ENCODE peak calls at places on chromosome 3, in eight cellular contexts. T, J, Z, G, H, F, L and A are unnamed samples.

GRCh38 chr3:158094235-158094916 is 11.8 kb downstream of the SHOX2 start:
- DNase-seq in L (no peak), Z (no peak), H (no peak), J (no peak), G (no peak), F (no peak), T (peak), A (no peak)

GRCh38 chr3:65961733-65962132 is 77.0 kb downstream of the MAGI1 start:
- DNase-seq in Z (no peak), H (no peak), L (no peak), F (no peak), G (no peak), J (no peak), T (no peak), A (no peak)

GRCh38 chr3:54905230-54905888 is 22.5 kb downstream of the LRTM1 start:
- DNase-seq in F (no peak), G (peak), H (no peak), T (no peak), J (peak), Z (no peak), L (no peak), A (no peak)

GRCh38 chr3:100882571-100882981 is 110.6 kb downstream of the ABI3BP start:
- DNase-seq in J (peak), T (no peak), L (peak), F (peak), G (peak), Z (peak), H (no peak), A (no peak)

GRCh38 chr3:160001154-160001760 is 12.6 kb downstream of the IL12A start:
- DNase-seq in J (no peak), G (no peak), Z (no peak), L (no peak), H (no peak), T (no peak), F (no peak), A (no peak)

GRCh38 chr3:20930034-20930433 is 744.0 kb upstream of the SGO1 start:
- DNase-seq in T (peak), L (no peak), Z (peak), H (no peak), F (no peak), G (peak), J (peak), A (peak)

GRCh38 chr3:136042608-136043221 is 77.2 kb downstream of the PPP2R3A start:
- DNase-seq in Z (peak), F (peak), H (no peak), G (peak), L (peak), T (no peak), J (peak), A (peak)

GRCh38 chr3:124078978-124079911 is 87.3 kb upstream of the ROPN1 start:
- DNase-seq in J (peak), H (no peak), F (peak), G (peak), L (peak), Z (peak), T (peak), A (peak)

GRCh38 chr3:3160826-3161225 is 18.7 kb downstream of the CRBN start:
- DNase-seq in F (no peak), H (no peak), J (no peak), Z (no peak), G (no peak), T (no peak), L (no peak), A (peak)

GRCh38 chr3:143122608-143123352 is 3.2 kb downstream of the CHST2 start:
- DNase-seq in L (no peak), T (no peak), J (no peak), Z (no peak), G (no peak), H (no peak), F (no peak), A (no peak)

GRCh38 chr3:143120716-143121239 is 1.2 kb downstream of the CHST2 start:
- DNase-seq in F (peak), J (peak), H (no peak), T (peak), G (peak), L (peak), Z (peak), A (no peak)

GRCh38 chr3:143122089-143122430 is 2.5 kb downstream of the CHST2 start:
- DNase-seq in J (no peak), G (no peak), Z (no peak), H (no peak), F (no peak), T (no peak), L (no peak), A (no peak)

GRCh38 chr3:143119974-143120715 is 574 bp downstream of the CHST2 start:
- DNase-seq in G (no peak), H (no peak), T (peak), L (peak), F (no peak), Z (no peak), J (no peak), A (no peak)

DNA sequence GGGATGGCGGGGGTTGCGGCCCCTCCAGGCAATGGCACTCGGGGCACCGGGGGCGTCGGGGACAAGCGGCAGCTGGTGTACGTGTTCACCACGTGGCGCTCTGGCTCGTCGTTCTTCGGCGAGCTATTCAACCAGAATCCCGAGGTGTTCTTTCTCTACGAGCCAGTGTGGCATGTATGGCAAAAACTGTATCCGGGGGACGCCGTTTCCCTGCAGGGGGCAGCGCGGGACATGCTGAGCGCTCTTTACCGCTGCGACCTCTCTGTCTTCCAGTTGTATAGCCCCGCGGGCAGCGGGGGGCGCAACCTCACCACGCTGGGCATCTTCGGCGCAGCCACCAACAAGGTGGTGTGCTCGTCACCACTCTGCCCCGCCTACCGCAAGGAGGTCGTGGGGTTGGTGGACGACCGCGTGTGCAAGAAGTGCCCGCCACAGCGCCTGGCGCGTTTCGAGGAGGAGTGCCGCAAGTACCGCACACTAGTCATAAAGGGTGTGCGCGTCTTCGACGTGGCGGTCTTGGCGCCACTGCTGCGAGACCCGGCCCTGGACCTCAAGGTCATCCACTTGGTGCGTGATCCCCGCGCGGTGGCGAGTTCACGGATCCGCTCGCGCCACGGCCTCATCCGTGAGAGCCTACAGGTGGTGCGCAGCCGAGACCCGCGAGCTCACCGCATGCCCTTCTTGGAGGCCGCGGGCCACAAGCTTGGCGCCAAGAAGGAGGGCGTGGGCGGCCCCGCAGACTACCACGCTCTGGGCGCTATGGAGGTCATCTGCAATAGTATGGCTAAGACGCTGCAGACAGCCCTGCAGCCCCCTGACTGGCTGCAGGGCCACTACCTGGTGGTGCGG is 1.9 kb downstream of the CHST2 start:
- DNase-seq in Z (peak), J (peak), T (peak), F (peak), L (peak), G (peak), H (no peak), A (peak)
- TF ChIP-seq CTCF in Z (peak), J (peak), T (peak), F (peak), L (peak), G (peak), H (peak), A (peak)

GRCh38 chr3:14525685-14526631 is 14.2 kb downstream of the GRIP2 start:
- DNase-seq in H (no peak), F (peak), T (no peak), G (peak), L (no peak), J (peak), Z (peak), A (peak)

GRCh38 chr3:14524311-14524711 is 15.8 kb downstream of the GRIP2 start:
- DNase-seq in Z (no peak), T (no peak), G (peak), H (peak), F (no peak), J (no peak), L (no peak), A (no peak)

GRCh38 chr3:14523792-14524191 is 16.4 kb downstream of the GRIP2 start:
- DNase-seq in J (no peak), F (peak), H (no peak), Z (peak), G (peak), L (no peak), T (no peak), A (peak)

GRCh38 chr3:14522768-14523167 is 17.4 kb downstream of the GRIP2 start:
- DNase-seq in F (no peak), G (no peak), T (no peak), H (no peak), L (no peak), J (no peak), Z (no peak), A (no peak)

GRCh38 chr3:14524920-14525660 is 15.1 kb downstream of the GRIP2 start:
- DNase-seq in Z (no peak), L (no peak), T (no peak), G (no peak), J (no peak), H (no peak), F (no peak), A (no peak)
- TF ChIP-seq CTCF in Z (no peak), L (no peak), T (no peak), G (no peak), J (no peak), H (no peak), F (no peak), A (no peak)

DNA sequence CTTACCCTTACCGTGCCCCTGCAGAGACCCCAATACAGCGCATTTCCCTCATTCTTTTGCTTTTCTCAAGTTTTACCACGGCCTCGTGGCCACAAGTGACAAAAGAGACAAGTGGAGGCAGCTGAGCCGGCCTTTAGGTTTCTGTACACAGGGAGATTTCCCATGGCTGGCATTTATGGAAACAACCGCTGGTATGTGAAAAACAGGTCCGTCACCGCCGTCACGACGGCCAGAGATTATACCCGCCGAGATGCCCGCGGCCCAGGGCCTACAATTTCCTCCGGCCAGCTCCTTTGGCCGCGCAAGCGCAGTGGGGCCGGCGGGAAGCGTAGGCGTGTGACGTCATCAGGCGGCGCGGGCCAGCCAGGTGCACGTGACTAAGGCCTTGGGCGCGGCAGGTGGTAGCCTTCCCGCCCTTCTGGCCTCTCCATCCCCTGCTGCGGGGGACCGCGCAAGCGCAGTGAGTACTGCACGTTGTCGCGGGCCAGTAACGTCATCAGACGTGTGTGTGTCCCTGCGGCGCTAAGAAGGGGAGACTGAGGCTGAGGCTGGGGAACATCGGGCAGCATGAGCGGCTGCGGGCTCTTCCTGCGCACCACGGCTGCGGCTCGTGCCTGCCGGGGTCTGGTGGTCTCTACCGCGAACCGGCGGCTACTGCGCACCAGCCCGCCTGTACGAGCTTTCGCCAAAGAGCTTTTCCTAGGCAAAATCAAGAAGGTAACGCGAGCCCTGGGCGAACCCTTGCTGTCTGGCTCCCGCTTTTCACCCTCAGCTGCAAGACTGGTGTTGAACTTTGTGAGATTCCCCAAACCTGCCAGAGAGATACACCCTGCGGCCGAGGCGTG is at the start of gene ACAD9:
- DNase-seq in H (peak), L (peak), G (peak), F (peak), J (peak), T (peak), Z (peak), A (peak)
- TF ChIP-seq CTCF in H (no peak), L (no peak), G (no peak), F (no peak), J (no peak), T (no peak), Z (no peak), A (no peak)

DNA sequence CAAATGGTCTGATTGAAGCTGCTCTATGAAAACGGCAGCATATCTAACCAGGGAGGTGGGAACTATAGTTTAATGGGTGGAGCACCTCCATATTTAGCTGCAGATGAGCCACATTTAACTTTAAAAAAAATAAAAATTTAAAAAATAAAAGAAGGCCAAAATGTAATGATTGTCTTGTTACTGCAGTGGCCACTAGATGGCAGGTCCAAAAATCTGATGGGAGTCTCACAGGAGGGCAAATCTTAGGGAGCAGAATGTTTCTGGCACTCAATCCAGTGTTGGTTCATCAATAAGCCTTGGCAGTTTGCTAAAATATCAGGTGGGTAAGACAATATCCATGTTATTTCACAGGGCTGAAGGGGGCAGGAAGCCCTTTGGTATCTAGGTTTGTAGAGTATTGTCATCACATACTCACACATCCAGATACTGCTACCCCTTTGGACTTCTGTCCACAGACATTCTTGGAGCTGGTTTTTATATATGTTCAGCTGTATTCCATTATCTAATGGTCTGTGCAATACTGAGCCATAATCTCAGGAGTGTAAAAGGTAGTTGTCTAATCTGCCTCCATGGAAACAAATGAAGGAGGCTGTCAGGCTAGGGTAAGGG is 233.3 kb downstream of the TIGIT start:
- DNase-seq in H (no peak), L (peak), T (peak), J (peak), G (peak), F (no peak), Z (peak), A (peak)
- TF ChIP-seq CTCF in H (peak), L (peak), T (peak), J (peak), G (peak), F (peak), Z (peak), A (peak)

DNA sequence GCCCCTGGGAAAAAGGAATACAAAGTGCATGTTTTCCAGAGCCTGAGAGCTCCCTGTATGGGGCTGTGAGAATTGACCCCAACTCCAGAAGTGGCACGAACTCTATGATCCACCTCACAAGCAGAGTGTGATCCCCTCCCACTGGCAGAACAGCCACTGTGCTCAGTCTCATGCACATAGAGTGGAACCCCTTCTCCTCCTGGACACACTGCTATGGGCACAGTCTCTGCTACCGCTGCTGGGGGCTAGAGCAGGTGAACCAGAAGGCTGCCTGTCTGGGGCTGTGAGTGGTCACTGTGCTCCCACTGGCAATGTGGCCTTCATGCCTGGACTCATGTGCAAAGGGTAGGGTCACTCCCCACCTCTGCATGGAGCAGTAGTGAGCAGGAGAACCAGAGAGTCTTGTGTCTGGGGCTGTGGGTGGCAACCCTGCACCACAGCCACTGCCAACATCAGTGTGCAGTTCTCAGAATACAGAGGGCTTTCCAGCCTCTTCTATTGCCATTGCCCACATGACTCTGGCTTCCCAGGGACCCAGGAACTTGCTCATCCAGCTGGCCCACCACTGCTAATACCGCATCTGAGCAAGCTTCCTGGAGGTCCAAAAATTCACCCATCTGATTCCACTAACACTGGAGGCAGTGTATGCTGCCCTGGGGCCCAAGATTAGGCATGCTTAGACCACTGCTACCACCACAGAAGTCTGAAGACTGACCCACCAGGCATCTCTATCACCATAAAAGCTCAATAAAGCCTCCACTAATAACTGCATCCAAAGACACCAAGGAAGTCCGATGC is 343.7 kb upstream of the SOX14 start:
- DNase-seq in Z (no peak), L (no peak), T (no peak), H (no peak), G (no peak), F (no peak), J (no peak), A (no peak)
- TF ChIP-seq CTCF in Z (no peak), L (no peak), T (no peak), H (no peak), G (no peak), F (no peak), J (no peak), A (no peak)